ENCODE peak calls at places on chromosome 15, in four cellular contexts. One of them, this sample, is unnamed.
A peak's percentile ranks its signal among the peaks of the same experiment; 100 is the strongest.

GRCh38 chr15:44468713-44469385 is 41.4 kb downstream of the CTDSPL2 start:
- DNase-seq in GM12878: no peak
- DNase-seq in HepG2: no peak
- DNase-seq in K562: no peak
- DNase-seq in this sample: no peak

GRCh38 chr15:64356443-64357040 is 569 bp upstream of the CSNK1G1 start:
- DNase-seq in HepG2: peak; percentile 73
- DNase-seq in GM12878: no peak
- DNase-seq in K562: no peak
- DNase-seq in this sample: no peak

GRCh38 chr15:36775209-36775608 is 195.8 kb downstream of the CDIN1 start:
- DNase-seq in K562: no peak
- DNase-seq in GM12878: no peak
- DNase-seq in HepG2: no peak
- DNase-seq in this sample: no peak

GRCh38 chr15:56719021-56719612 is 14.2 kb downstream of the ZNF280D start:
- DNase-seq in GM12878: no peak
- DNase-seq in HepG2: no peak
- DNase-seq in K562: no peak
- DNase-seq in this sample: no peak

GRCh38 chr15:100919481-100920405 is 586 bp downstream of the LRRK1 start:
- DNase-seq in HepG2: no peak
- DNase-seq in K562: peak; percentile 17
- DNase-seq in GM12878: no peak
- DNase-seq in this sample: no peak

GRCh38 chr15:35182841-35183479 is 97.9 kb upstream of the NANOGP8 start:
- DNase-seq in HepG2: no peak
- DNase-seq in K562: no peak
- DNase-seq in GM12878: peak; percentile 45
- DNase-seq in this sample: peak; percentile 77

GRCh38 chr15:33994005-33994615 is 25.8 kb downstream of the CHRM5 start:
- DNase-seq in K562: no peak
- DNase-seq in GM12878: no peak
- DNase-seq in HepG2: peak; percentile 45
- DNase-seq in this sample: peak; percentile 60

GRCh38 chr15:52609593-52609992 is 40.8 kb upstream of the ARPP19 start:
- DNase-seq in GM12878: no peak
- DNase-seq in K562: no peak
- DNase-seq in HepG2: no peak
- DNase-seq in this sample: no peak

GRCh38 chr15:88617031-88617722 is 4.0 kb upstream of the AEN start:
- DNase-seq in GM12878: no peak
- DNase-seq in HepG2: no peak
- DNase-seq in K562: no peak
- DNase-seq in this sample: no peak

GRCh38 chr15:87215100-87215499 is 1041.4 kb downstream of the NTRK3 start:
- DNase-seq in K562: no peak
- DNase-seq in HepG2: no peak
- DNase-seq in GM12878: no peak
- DNase-seq in this sample: no peak

GRCh38 chr15:68589783-68590710 is 11.3 kb downstream of the CORO2B start:
- DNase-seq in GM12878: no peak
- DNase-seq in HepG2: no peak
- DNase-seq in K562: no peak
- DNase-seq in this sample: no peak

GRCh38 chr15:47711654-47712053 is 5.7 kb upstream of the SEMA6D start:
- DNase-seq in HepG2: peak; percentile 1
- DNase-seq in GM12878: no peak
- DNase-seq in K562: no peak
- DNase-seq in this sample: no peak

GRCh38 chr15:44033894-44034293 is 161.2 kb downstream of the FRMD5 start:
- DNase-seq in HepG2: no peak
- DNase-seq in K562: no peak
- DNase-seq in GM12878: no peak
- DNase-seq in this sample: no peak

GRCh38 chr15:52178765-52179164 is 12.4 kb downstream of the GNB5 start:
- DNase-seq in HepG2: no peak
- DNase-seq in GM12878: no peak
- DNase-seq in K562: no peak
- DNase-seq in this sample: no peak

GRCh38 chr15:52778457-52778856 is 11.7 kb downstream of the ONECUT1 start:
- DNase-seq in HepG2: no peak
- DNase-seq in K562: no peak
- DNase-seq in GM12878: no peak
- DNase-seq in this sample: no peak

GRCh38 chr15:73240864-73241499 is 127.8 kb downstream of the HCN4 start:
- DNase-seq in K562: peak; percentile 62
- DNase-seq in HepG2: peak; percentile 59
- DNase-seq in GM12878: peak; percentile 28
- DNase-seq in this sample: peak; percentile 78

GRCh38 chr15:91632176-91632575 is 221.3 kb upstream of the SLCO3A1 start:
- DNase-seq in HepG2: no peak
- DNase-seq in GM12878: no peak
- DNase-seq in K562: no peak
- DNase-seq in this sample: no peak

GRCh38 chr15:90264649-90265048 is 823 bp upstream of the NGRN start:
- DNase-seq in HepG2: peak; percentile 60
- DNase-seq in GM12878: no peak
- DNase-seq in K562: no peak
- DNase-seq in this sample: no peak

GRCh38 chr15:46229263-46229662 is 594.4 kb downstream of the SQOR start:
- DNase-seq in K562: no peak
- DNase-seq in HepG2: no peak
- DNase-seq in GM12878: no peak
- DNase-seq in this sample: no peak

GRCh38 chr15:88447741-88448140 is 19.4 kb downstream of the MRPL46 start:
- DNase-seq in K562: no peak
- DNase-seq in HepG2: no peak
- DNase-seq in GM12878: no peak
- DNase-seq in this sample: no peak

GRCh38 chr15:73946795-73947370 is 20.6 kb downstream of the LOXL1 start:
- DNase-seq in GM12878: no peak
- DNase-seq in K562: no peak
- DNase-seq in HepG2: no peak
- DNase-seq in this sample: no peak

GRCh38 chr15:101088788-101089578 is 162.9 kb downstream of the CHSY1 start:
- DNase-seq in GM12878: no peak
- DNase-seq in K562: peak; percentile 77
- DNase-seq in HepG2: peak; percentile 35
- DNase-seq in this sample: peak; percentile 80

GRCh38 chr15:83305696-83306291 is 21.3 kb upstream of the BNC1 start:
- DNase-seq in K562: no peak
- DNase-seq in HepG2: peak; percentile 33
- DNase-seq in GM12878: no peak
- DNase-seq in this sample: peak; percentile 36

GRCh38 chr15:91517491-91518200 is 335.9 kb upstream of the SLCO3A1 start:
- DNase-seq in GM12878: no peak
- DNase-seq in K562: no peak
- DNase-seq in HepG2: no peak
- DNase-seq in this sample: no peak

GRCh38 chr15:75227663-75228280 is 26.1 kb downstream of the C15orf39 start:
- DNase-seq in HepG2: no peak
- DNase-seq in K562: no peak
- DNase-seq in GM12878: no peak
- DNase-seq in this sample: no peak

GRCh38 chr15:47460775-47461174 is 256.5 kb upstream of the SEMA6D start:
- DNase-seq in K562: no peak
- DNase-seq in HepG2: no peak
- DNase-seq in GM12878: no peak
- DNase-seq in this sample: no peak

GRCh38 chr15:92839696-92840095 is 60.4 kb upstream of the CHD2 start:
- DNase-seq in K562: no peak
- DNase-seq in GM12878: no peak
- DNase-seq in HepG2: no peak
- DNase-seq in this sample: no peak

GRCh38 chr15:42619641-42620371 is 44.4 kb downstream of the STARD9 start:
- DNase-seq in K562: no peak
- DNase-seq in GM12878: no peak
- DNase-seq in HepG2: no peak
- DNase-seq in this sample: peak; percentile 77
- TF ChIP-seq SP1 in K562: no peak
- TF ChIP-seq SP1 in GM12878: no peak
- TF ChIP-seq SP1 in HepG2: no peak
- TF ChIP-seq SP1 in this sample: no peak

GRCh38 chr15:99361541-99362185 is 110.4 kb downstream of the LRRC28 start:
- DNase-seq in GM12878: no peak
- DNase-seq in K562: peak; percentile 16
- DNase-seq in HepG2: no peak
- DNase-seq in this sample: no peak
- TF ChIP-seq TCF7 in GM12878: no peak
- TF ChIP-seq TCF7 in K562: no peak
- TF ChIP-seq TCF7 in HepG2: no peak
- TF ChIP-seq TCF7 in this sample: no peak

DNA sequence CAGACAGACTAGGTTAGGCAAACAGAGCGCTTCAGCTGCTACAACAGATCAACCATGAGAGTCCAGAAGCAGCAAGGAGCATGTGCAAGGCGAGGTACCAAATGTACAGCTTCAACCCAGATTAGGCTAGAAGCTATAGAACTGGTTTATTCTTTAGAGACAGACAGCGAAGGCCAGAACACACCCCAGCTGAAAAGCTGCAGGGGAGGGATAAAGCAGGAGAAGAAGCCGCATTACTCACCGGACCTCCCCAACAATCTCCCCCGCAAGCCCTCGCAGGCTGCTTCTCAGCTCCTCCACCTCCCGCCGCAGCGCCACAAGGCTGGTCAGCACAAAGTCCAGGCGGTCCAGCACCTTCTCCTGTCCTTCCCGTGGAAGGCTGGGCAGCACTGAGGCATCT is 3.3 kb downstream of the RMDN3 start:
- DNase-seq in K562: no peak
- DNase-seq in HepG2: no peak
- DNase-seq in GM12878: no peak
- DNase-seq in this sample: no peak
- TF ChIP-seq CBFB in K562: no peak
- TF ChIP-seq CBFB in HepG2: no peak
- TF ChIP-seq CBFB in GM12878: no peak
- TF ChIP-seq CBFB in this sample: no peak

DNA sequence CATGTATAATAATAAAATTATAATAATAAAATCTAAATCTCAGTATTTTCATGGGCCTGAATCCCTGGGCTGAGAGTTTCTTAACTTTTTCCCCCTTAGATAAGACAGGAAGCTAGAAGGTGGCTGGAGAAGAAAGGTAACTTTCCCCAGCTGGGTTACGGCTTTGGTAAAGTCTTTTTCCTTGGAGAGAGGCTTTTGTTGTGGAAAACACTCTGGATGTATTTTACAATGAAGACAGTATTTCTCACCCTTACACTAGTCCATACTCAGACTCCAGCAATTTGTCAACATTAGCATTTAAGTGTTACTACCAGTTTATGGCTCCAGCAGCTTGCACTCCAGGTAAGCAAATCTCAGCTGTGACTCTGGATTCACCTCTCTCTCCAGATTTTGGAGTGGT is 34.9 kb downstream of the APH1B start:
- DNase-seq in GM12878: no peak
- DNase-seq in HepG2: no peak
- DNase-seq in K562: no peak
- DNase-seq in this sample: no peak
- TF ChIP-seq SP1 in GM12878: no peak
- TF ChIP-seq SP1 in HepG2: no peak
- TF ChIP-seq SP1 in K562: no peak
- TF ChIP-seq SP1 in this sample: no peak